ENCODE peak calls at places on chromosomes 4 and X, in five cellular contexts. One of them, this sample, is unnamed.

GRCh38 chr4:115165503-115165902 is 52.1 kb upstream of the NDST4 start:
- DNase-seq in K562: no peak
- DNase-seq in GM23248: peak; percentile 35
- DNase-seq in IMR-90: no peak
- DNase-seq in HepG2: no peak
- DNase-seq in this sample: no peak

GRCh38 chr4:107736924-107737448 is 17.0 kb upstream of the PAPSS1 start:
- DNase-seq in IMR-90: peak; percentile 57
- DNase-seq in K562: peak; percentile 61
- DNase-seq in HepG2: peak; percentile 69
- DNase-seq in GM23248: peak; percentile 58
- DNase-seq in this sample: peak; percentile 54

GRCh38 chr4:169150806-169151205 is 120.0 kb downstream of the SH3RF1 start:
- DNase-seq in HepG2: no peak
- DNase-seq in IMR-90: peak; percentile 56
- DNase-seq in GM23248: no peak
- DNase-seq in K562: no peak
- DNase-seq in this sample: no peak

GRCh38 chr4:109434007-109434792 is 585 bp downstream of the SEC24B start:
- DNase-seq in GM23248: peak; percentile 66
- DNase-seq in IMR-90: peak; percentile 18
- DNase-seq in HepG2: peak; percentile 18
- DNase-seq in K562: peak; percentile 59
- DNase-seq in this sample: peak; percentile 21

GRCh38 chr4:123406862-123407261 is 10.3 kb downstream of the SPRY1 start:
- DNase-seq in GM23248: no peak
- DNase-seq in IMR-90: no peak
- DNase-seq in HepG2: no peak
- DNase-seq in K562: no peak
- DNase-seq in this sample: no peak

GRCh38 chrX:30951003-30951402 is 61.9 kb upstream of the TAB3 start:
- DNase-seq in GM23248: no peak
- DNase-seq in K562: no peak
- DNase-seq in IMR-90: no peak
- DNase-seq in HepG2: no peak
- DNase-seq in this sample: no peak

GRCh38 chr4:22498866-22499265 is 17.0 kb downstream of the ADGRA3 start:
- DNase-seq in HepG2: no peak
- DNase-seq in IMR-90: no peak
- DNase-seq in K562: no peak
- DNase-seq in GM23248: no peak
- DNase-seq in this sample: no peak

GRCh38 chr4:149409186-149410056 is 406.2 kb downstream of the IQCM start:
- DNase-seq in HepG2: no peak
- DNase-seq in K562: no peak
- DNase-seq in IMR-90: peak; percentile 38
- DNase-seq in GM23248: peak; percentile 92
- DNase-seq in this sample: peak; percentile 89

GRCh38 chrX:46630141-46630540 is 56.6 kb downstream of the CHST7 start:
- DNase-seq in GM23248: peak; percentile 53
- DNase-seq in K562: no peak
- DNase-seq in IMR-90: peak; percentile 64
- DNase-seq in HepG2: no peak
- DNase-seq in this sample: no peak

GRCh38 chr4:108717386-108717785 is 45.5 kb downstream of the ETNPPL start:
- DNase-seq in HepG2: no peak
- DNase-seq in GM23248: no peak
- DNase-seq in IMR-90: no peak
- DNase-seq in K562: no peak
- DNase-seq in this sample: no peak

GRCh38 chr4:40685300-40685699 is 55.6 kb upstream of the RBM47 start:
- DNase-seq in GM23248: peak; percentile 34
- DNase-seq in HepG2: peak; percentile 26
- DNase-seq in K562: no peak
- DNase-seq in IMR-90: peak; percentile 73
- DNase-seq in this sample: peak; percentile 55

GRCh38 chrX:29662101-29662500 is 553.3 kb upstream of the MAGEB2 start:
- DNase-seq in GM23248: peak; percentile 59
- DNase-seq in HepG2: no peak
- DNase-seq in K562: no peak
- DNase-seq in IMR-90: peak; percentile 82
- DNase-seq in this sample: peak; percentile 73

GRCh38 chrX:154317391-154318000 is 21.9 kb downstream of the TKTL1 start:
- DNase-seq in HepG2: no peak
- DNase-seq in GM23248: peak; percentile 39
- DNase-seq in IMR-90: peak; percentile 8
- DNase-seq in K562: peak; percentile 19
- DNase-seq in this sample: peak; percentile 37

GRCh38 chrX:101658661-101659477 is 781 bp downstream of the ARMCX2 start:
- DNase-seq in HepG2: no peak
- DNase-seq in GM23248: peak; percentile 76
- DNase-seq in IMR-90: peak; percentile 40
- DNase-seq in K562: peak; percentile 72
- DNase-seq in this sample: peak; percentile 35

GRCh38 chr4:47567511-47567910 is 82.4 kb downstream of the ATP10D start:
- DNase-seq in HepG2: no peak
- DNase-seq in IMR-90: peak; percentile 43
- DNase-seq in K562: no peak
- DNase-seq in GM23248: peak; percentile 21
- DNase-seq in this sample: peak; percentile 25

GRCh38 chr4:43757147-43757546 is 691.5 kb downstream of the KCTD8 start:
- DNase-seq in GM23248: peak; percentile 1
- DNase-seq in HepG2: no peak
- DNase-seq in K562: no peak
- DNase-seq in IMR-90: no peak
- DNase-seq in this sample: no peak

GRCh38 chrX:1239681-1240142 is 27.3 kb upstream of the CRLF2 start:
- DNase-seq in HepG2: no peak
- DNase-seq in GM23248: no peak
- DNase-seq in K562: peak; percentile 6
- DNase-seq in IMR-90: no peak
- DNase-seq in this sample: no peak

GRCh38 chrX:100413231-100413630 is 3.2 kb upstream of the PCDH19 start:
- DNase-seq in K562: peak; percentile 40
- DNase-seq in GM23248: peak; percentile 77
- DNase-seq in IMR-90: peak; percentile 48
- DNase-seq in HepG2: peak; percentile 33
- DNase-seq in this sample: peak; percentile 69

GRCh38 chrX:70262952-70263567 is 3.1 kb upstream of the P2RY4 start:
- DNase-seq in K562: peak; percentile 51
- DNase-seq in IMR-90: peak; percentile 28
- DNase-seq in GM23248: peak; percentile 61
- DNase-seq in HepG2: peak; percentile 23
- DNase-seq in this sample: peak; percentile 80

GRCh38 chrX:19214248-19214787 is 92.0 kb upstream of the ADGRG2 start:
- DNase-seq in IMR-90: no peak
- DNase-seq in GM23248: no peak
- DNase-seq in K562: no peak
- DNase-seq in HepG2: no peak
- DNase-seq in this sample: peak; percentile 70

GRCh38 chr4:40486534-40486933 is 143.1 kb downstream of the RBM47 start:
- DNase-seq in GM23248: peak; percentile 45
- DNase-seq in K562: no peak
- DNase-seq in HepG2: no peak
- DNase-seq in IMR-90: peak; percentile 58
- DNase-seq in this sample: peak; percentile 73

GRCh38 chr4:145736241-145736831 is 56.4 kb downstream of the C4orf51 start:
- DNase-seq in HepG2: no peak
- DNase-seq in IMR-90: no peak
- DNase-seq in GM23248: peak; percentile 42
- DNase-seq in K562: no peak
- DNase-seq in this sample: peak; percentile 47

GRCh38 chr4:161869511-161869910 is 294.3 kb downstream of the FSTL5 start:
- DNase-seq in GM23248: no peak
- DNase-seq in HepG2: no peak
- DNase-seq in IMR-90: no peak
- DNase-seq in K562: no peak
- DNase-seq in this sample: no peak

GRCh38 chrX:11532291-11533075 is 133.2 kb downstream of the ARHGAP6 start:
- DNase-seq in GM23248: no peak
- DNase-seq in K562: peak; percentile 70
- DNase-seq in IMR-90: peak; percentile 9
- DNase-seq in HepG2: no peak
- DNase-seq in this sample: peak; percentile 37

GRCh38 chr4:65668201-65669007 is 1.9 kb downstream of the EPHA5 start:
- DNase-seq in IMR-90: no peak
- DNase-seq in GM23248: peak; percentile 33
- DNase-seq in K562: no peak
- DNase-seq in HepG2: no peak
- DNase-seq in this sample: peak; percentile 39

DNA sequence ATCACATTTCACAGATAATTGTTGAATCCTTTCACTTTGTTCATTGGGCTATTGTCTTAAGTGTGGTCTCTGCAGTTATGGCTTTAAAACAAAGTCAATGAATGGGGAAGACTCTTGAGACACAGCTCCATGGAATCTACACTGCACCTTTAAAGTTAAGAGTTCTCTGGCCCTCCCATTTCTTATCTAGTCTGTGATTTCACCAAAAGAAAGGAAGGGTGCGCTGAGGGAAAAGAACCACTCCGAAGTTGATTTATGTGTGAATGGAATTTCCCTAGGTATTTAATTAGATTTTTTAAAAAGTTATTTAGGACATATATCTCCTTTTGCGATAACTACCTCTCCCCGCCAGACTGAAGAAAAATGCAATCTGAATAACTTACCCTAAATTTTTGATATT is 2.5 kb downstream of the SEPTIN11 start:
- DNase-seq in GM23248: no peak
- DNase-seq in K562: peak; percentile 28
- DNase-seq in HepG2: no peak
- DNase-seq in IMR-90: no peak
- DNase-seq in this sample: no peak
- H4K20me1 ChIP-seq in GM23248: peaks cover 18% of the 10 kb centered on the region
- H4K20me1 ChIP-seq in K562: peaks cover 18% of the 10 kb centered on the region
- H4K20me1 ChIP-seq in HepG2: no peaks in the 10 kb centered on the region
- H4K20me1 ChIP-seq in IMR-90: peaks cover 70% of the 10 kb centered on the region
- H4K20me1 ChIP-seq in this sample: peaks cover 7% of the 10 kb centered on the region

GRCh38 chr4:7738458-7739076 is 201.1 kb downstream of the AFAP1 start:
- DNase-seq in HepG2: no peak
- DNase-seq in K562: no peak
- DNase-seq in IMR-90: no peak
- DNase-seq in GM23248: no peak
- DNase-seq in this sample: no peak

GRCh38 chr4:7741946-7742806 is 197.5 kb downstream of the AFAP1 start:
- DNase-seq in IMR-90: no peak
- DNase-seq in GM23248: no peak
- DNase-seq in K562: no peak
- DNase-seq in HepG2: no peak
- DNase-seq in this sample: no peak

GRCh38 chr4:7739077-7739917 is 200.4 kb downstream of the AFAP1 start:
- DNase-seq in IMR-90: no peak
- DNase-seq in HepG2: no peak
- DNase-seq in GM23248: no peak
- DNase-seq in K562: no peak
- DNase-seq in this sample: no peak

GRCh38 chr4:7740866-7741525 is 198.7 kb downstream of the AFAP1 start:
- DNase-seq in HepG2: no peak
- DNase-seq in IMR-90: no peak
- DNase-seq in K562: no peak
- DNase-seq in GM23248: no peak
- DNase-seq in this sample: no peak

GRCh38 chr4:7739918-7740865 is 199.5 kb downstream of the AFAP1 start:
- DNase-seq in GM23248: no peak
- DNase-seq in IMR-90: no peak
- DNase-seq in K562: no peak
- DNase-seq in HepG2: no peak
- DNase-seq in this sample: no peak
- H3K4me1 ChIP-seq in GM23248: no peaks in the 10 kb centered on the region
- H3K4me1 ChIP-seq in IMR-90: no peaks in the 10 kb centered on the region
- H3K4me1 ChIP-seq in K562: peaks cover 12% of the 10 kb centered on the region
- H3K4me1 ChIP-seq in HepG2: peaks cover 13% of the 10 kb centered on the region
- H3K4me1 ChIP-seq in this sample: no peaks in the 10 kb centered on the region

DNA sequence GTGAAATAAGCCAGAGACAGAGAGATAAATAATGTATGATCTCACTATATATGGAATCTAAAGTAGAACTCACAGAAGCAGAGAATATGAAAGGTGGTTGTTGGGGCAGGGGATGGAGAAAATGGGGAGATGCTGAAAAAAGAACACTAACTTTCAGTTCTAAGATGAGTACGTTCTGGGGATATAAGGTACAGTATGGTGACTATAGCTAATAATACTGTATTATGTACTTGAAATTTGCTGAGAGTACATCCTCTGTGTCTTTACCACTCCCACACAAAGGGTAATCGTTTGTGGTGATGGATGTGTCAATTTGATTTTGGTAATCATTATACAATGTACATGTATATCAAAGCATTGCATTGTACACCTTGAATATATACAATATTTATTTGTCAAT is 6.6 kb downstream of the FBXL5 start:
- DNase-seq in IMR-90: no peak
- DNase-seq in K562: no peak
- DNase-seq in GM23248: no peak
- DNase-seq in HepG2: no peak
- DNase-seq in this sample: no peak
- H4K20me1 ChIP-seq in IMR-90: peaks cover 50% of the 10 kb centered on the region
- H4K20me1 ChIP-seq in K562: no peaks in the 10 kb centered on the region
- H4K20me1 ChIP-seq in GM23248: peaks cover 30% of the 10 kb centered on the region
- H4K20me1 ChIP-seq in HepG2: peaks cover 10% of the 10 kb centered on the region
- H4K20me1 ChIP-seq in this sample: no peaks in the 10 kb centered on the region

GRCh38 chr4:139164731-139165130 is 12.3 kb downstream of the ELF2 start:
- DNase-seq in IMR-90: no peak
- DNase-seq in HepG2: no peak
- DNase-seq in GM23248: no peak
- DNase-seq in K562: no peak
- DNase-seq in this sample: no peak
- H3K4me1 ChIP-seq in IMR-90: peaks cover 2% of the 10 kb centered on the region
- H3K4me1 ChIP-seq in HepG2: peaks cover 18% of the 10 kb centered on the region
- H3K4me1 ChIP-seq in GM23248: peaks cover 7% of the 10 kb centered on the region
- H3K4me1 ChIP-seq in K562: peaks cover 15% of the 10 kb centered on the region
- H3K4me1 ChIP-seq in this sample: no peaks in the 10 kb centered on the region

DNA sequence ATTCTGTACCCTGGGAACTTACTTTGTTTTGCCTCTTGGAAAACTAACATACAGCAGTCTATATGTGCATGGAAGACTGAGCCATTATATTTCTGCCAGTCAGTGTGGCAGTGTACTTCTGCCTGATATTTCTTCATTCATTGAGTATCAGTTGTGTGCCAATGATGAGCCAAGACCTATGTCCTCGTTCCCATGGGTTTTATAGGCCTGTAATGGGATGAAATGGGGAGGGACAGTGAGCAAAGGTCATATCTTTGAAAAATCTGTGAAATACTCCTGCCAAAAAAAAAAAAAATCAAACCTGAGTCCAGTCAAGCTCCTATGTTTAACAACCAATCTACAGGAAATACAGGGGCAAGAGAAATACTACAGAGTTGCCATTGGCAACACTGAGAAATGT is 9.1 kb downstream of the NSD2 start:
- DNase-seq in K562: no peak
- DNase-seq in HepG2: peak; percentile 30
- DNase-seq in GM23248: no peak
- DNase-seq in IMR-90: no peak
- DNase-seq in this sample: no peak
- H4K20me1 ChIP-seq in K562: peaks cover 27% of the 10 kb centered on the region
- H4K20me1 ChIP-seq in HepG2: peaks cover 50% of the 10 kb centered on the region
- H4K20me1 ChIP-seq in GM23248: peaks cover 3% of the 10 kb centered on the region
- H4K20me1 ChIP-seq in IMR-90: peaks cover 75% of the 10 kb centered on the region
- H4K20me1 ChIP-seq in this sample: peaks cover 37% of the 10 kb centered on the region

GRCh38 chrX:33128048-33128805 is 83.1 kb downstream of the DMD start:
- DNase-seq in GM23248: no peak
- DNase-seq in HepG2: no peak
- DNase-seq in IMR-90: no peak
- DNase-seq in K562: no peak
- DNase-seq in this sample: no peak
- H3K4me1 ChIP-seq in GM23248: no peaks in the 10 kb centered on the region
- H3K4me1 ChIP-seq in HepG2: no peaks in the 10 kb centered on the region
- H3K4me1 ChIP-seq in IMR-90: no peaks in the 10 kb centered on the region
- H3K4me1 ChIP-seq in K562: no peaks in the 10 kb centered on the region
- H3K4me1 ChIP-seq in this sample: no peaks in the 10 kb centered on the region